ENCODE peak calls at places on chromosomes 6 and 20, in six cellular contexts. U, A, T, X, Q and Z are unnamed samples.

GRCh38 chr20:57746832-57747404 is 37.1 kb upstream of the PMEPA1 start:
- DNase-seq in A (no peak), Q (no peak), X (no peak), U (no peak), T (no peak), Z (no peak)

GRCh38 chr6:146146836-146147235 is 118.0 kb downstream of the GRM1 start:
- DNase-seq in U (no peak), X (no peak), T (no peak), A (no peak), Q (no peak), Z (no peak)

GRCh38 chr6:126661646-126662045 is 321.7 kb downstream of the CENPW start:
- DNase-seq in A (peak; percentile 64), T (no peak), U (peak; percentile 2), Q (no peak), X (no peak), Z (no peak)

GRCh38 chr6:43103253-43103876 is 27.3 kb downstream of the PTK7 start:
- DNase-seq in Q (no peak), A (no peak), X (no peak), U (no peak), T (no peak), Z (no peak)

GRCh38 chr6:31836676-31837611 is 9.4 kb downstream of the HSPA1B start:
- DNase-seq in U (no peak), Q (peak; percentile 72), A (no peak), T (no peak), X (no peak), Z (no peak)

GRCh38 chr6:88381289-88381642 is 215.1 kb upstream of the CNR1 start:
- DNase-seq in T (no peak), X (no peak), U (no peak), A (no peak), Q (no peak), Z (no peak)

GRCh38 chr20:57221916-57222630 is 44.4 kb downstream of the BMP7 start:
- DNase-seq in Q (no peak), T (no peak), A (no peak), U (no peak), X (no peak), Z (no peak)

GRCh38 chr6:132684267-132684666 is 25.3 kb upstream of the TAAR1 start:
- DNase-seq in T (no peak), X (no peak), A (no peak), U (no peak), Q (no peak), Z (no peak)

GRCh38 chr6:88843040-88843439 is 120.4 kb downstream of the RNGTT start:
- DNase-seq in A (peak; percentile 77), Q (no peak), X (no peak), T (no peak), U (no peak), Z (peak; percentile 25)

GRCh38 chr20:46151936-46152335 is 33.8 kb downstream of the CD40 start:
- DNase-seq in T (no peak), U (no peak), Q (peak; percentile 8), A (no peak), X (no peak), Z (no peak)

GRCh38 chr6:166905505-166906134 is 50.7 kb downstream of the RNASET2 start:
- DNase-seq in A (no peak), X (no peak), T (no peak), Q (no peak), U (no peak), Z (no peak)

GRCh38 chr6:32118782-32119628 is 9.0 kb downstream of the ATF6B start:
- DNase-seq in T (peak; percentile 43), Q (peak; percentile 91), X (peak; percentile 69), U (peak; percentile 52), A (no peak), Z (no peak)

GRCh38 chr6:169371344-169372144 is 117.9 kb upstream of the THBS2 start:
- DNase-seq in A (no peak), X (no peak), U (no peak), Q (no peak), T (no peak), Z (peak; percentile 16)

GRCh38 chr6:157551041-157551832 is 170.2 kb downstream of the ZDHHC14 start:
- DNase-seq in X (no peak), A (no peak), T (no peak), Q (no peak), U (no peak), Z (no peak)

GRCh38 chr6:36917541-36918193 is 31.9 kb downstream of the C6orf89 start:
- DNase-seq in A (peak; percentile 98), X (no peak), U (no peak), T (no peak), Q (no peak), Z (no peak)

GRCh38 chr6:134502614-134503541 is 185.0 kb upstream of the SGK1 start:
- DNase-seq in T (no peak), X (no peak), U (no peak), A (no peak), Q (peak; percentile 80), Z (no peak)

GRCh38 chr20:11726021-11726420 is 191.7 kb upstream of the BTBD3 start:
- DNase-seq in A (no peak), X (no peak), U (no peak), Q (no peak), T (no peak), Z (no peak)

GRCh38 chr6:13760948-13761347 is 49.3 kb upstream of the RANBP9 start:
- DNase-seq in T (no peak), X (no peak), Q (peak; percentile 9), U (no peak), A (peak; percentile 74), Z (no peak)

GRCh38 chr6:130412556-130413290 is 46.9 kb downstream of the TMEM200A start:
- DNase-seq in U (no peak), T (no peak), Q (no peak), A (no peak), X (no peak), Z (no peak)

GRCh38 chr6:166691741-166692140 is 64.7 kb upstream of the RPS6KA2 start:
- DNase-seq in A (no peak), Q (no peak), T (no peak), U (no peak), X (no peak), Z (no peak)

GRCh38 chr6:152118224-152118623 is 310.7 kb downstream of the ESR1 start:
- DNase-seq in U (no peak), A (no peak), T (no peak), X (no peak), Q (no peak), Z (no peak)

GRCh38 chr20:7841291-7841966 is 98.8 kb downstream of the HAO1 start:
- DNase-seq in U (peak; percentile 73), Q (no peak), A (no peak), X (no peak), T (no peak), Z (peak; percentile 14)

GRCh38 chr6:9520417-9521151 is 894.3 kb downstream of the TFAP2A start:
- DNase-seq in A (peak; percentile 71), X (no peak), U (no peak), Q (no peak), T (no peak), Z (no peak)

GRCh38 chr6:169529931-169530761 is 171.7 kb downstream of the WDR27 start:
- DNase-seq in Q (peak; percentile 38), U (peak; percentile 55), X (peak; percentile 37), T (no peak), A (peak; percentile 85), Z (peak; percentile 36)

GRCh38 chr20:40883097-40883496 is 145.5 kb upstream of the TOP1 start:
- DNase-seq in T (no peak), Q (no peak), A (no peak), U (no peak), X (no peak), Z (no peak)

GRCh38 chr6:158604048-158604406 is 40.5 kb downstream of the DYNLT1 start:
- DNase-seq in Q (no peak), U (no peak), T (no peak), X (no peak), A (no peak), Z (no peak)